ENCODE peak calls at places on chromosome 4, in nine cellular contexts. P is heart left ventricle, N is astrocyte of the spinal cord, S is endothelial cell, B is WTC11, K is neural progenitor cell, E is mesothelial cell of epicardium, G is foreskin fibroblast, F is BJ. R is an unnamed sample.
A peak's percentile ranks its signal among the peaks of the same experiment; 100 is the strongest.

GRCh38 chr4:3571921-3572320 is 39.7 kb upstream of the LRPAP1 start:
- DNase-seq in F (no peak), G (no peak), S (no peak), P (no peak), K (no peak), E (no peak), B (no peak), N (no peak), R (no peak)

GRCh38 chr4:112673076-112673475 is 36.1 kb downstream of the LARP7 start:
- DNase-seq in B (no peak), P (no peak), K (no peak), G (no peak), E (no peak), F (no peak), S (no peak), N (no peak), R (no peak)

GRCh38 chr4:53674891-53675290 is 83.6 kb upstream of the LNX1 start:
- DNase-seq in K (no peak), B (no peak), S (no peak), F (no peak), E (no peak), P (no peak), N (no peak), G (no peak), R (no peak)

GRCh38 chr4:145154573-145154972 is 25.8 kb downstream of the OTUD4 start:
- DNase-seq in P (no peak), F (no peak), G (no peak), E (no peak), K (peak; percentile 50), N (peak; percentile 30), B (no peak), S (peak; percentile 46), R (no peak)

GRCh38 chr4:86359944-86360478 is at the start of gene MAPK10:
- DNase-seq in F (peak; percentile 21), B (peak; percentile 62), N (peak; percentile 87), G (peak; percentile 69), P (peak; percentile 76), S (peak; percentile 63), E (peak; percentile 58), K (peak; percentile 99), R (peak; percentile 19)

GRCh38 chr4:98448923-98449322 is 187.7 kb downstream of the RAP1GDS1 start:
- DNase-seq in F (no peak), K (no peak), G (no peak), P (no peak), B (no peak), N (no peak), E (no peak), S (peak; percentile 14), R (no peak)

GRCh38 chr4:157810137-157810774 is 362.6 kb downstream of the GASK1B start:
- DNase-seq in K (no peak), F (no peak), P (no peak), E (no peak), N (no peak), G (no peak), B (no peak), S (no peak), R (no peak)

GRCh38 chr4:72314869-72315268 is 254.2 kb downstream of the ADAMTS3 start:
- DNase-seq in G (peak; percentile 83), E (no peak), K (no peak), N (peak; percentile 87), S (no peak), P (no peak), B (no peak), F (no peak), R (peak; percentile 43)

GRCh38 chr4:56215138-56215793 is 172.0 kb downstream of the AASDH start:
- DNase-seq in E (no peak), B (no peak), N (no peak), S (no peak), G (no peak), K (no peak), F (no peak), P (no peak), R (no peak)

GRCh38 chr4:109052699-109053656 is 249.5 kb downstream of the COL25A1 start:
- DNase-seq in S (no peak), E (no peak), K (no peak), P (no peak), N (no peak), B (no peak), F (no peak), G (no peak), R (no peak)

GRCh38 chr4:2714071-2714770 is 41.9 kb downstream of the TNIP2 start:
- DNase-seq in G (peak; percentile 73), F (peak; percentile 17), P (peak; percentile 56), E (no peak), S (no peak), K (no peak), B (no peak), N (peak; percentile 77), R (no peak)

GRCh38 chr4:152784490-152785195 is 4.9 kb downstream of the ARFIP1 start:
- DNase-seq in K (no peak), P (no peak), F (no peak), G (peak; percentile 59), B (no peak), S (no peak), N (peak; percentile 24), E (no peak), R (peak; percentile 57)

GRCh38 chr4:2712261-2712842 is 43.8 kb downstream of the TNIP2 start:
- DNase-seq in S (peak; percentile 33), K (peak; percentile 33), P (no peak), F (no peak), E (no peak), B (no peak), G (no peak), N (peak; percentile 10), R (no peak)

GRCh38 chr4:4595252-4595651 is 53.4 kb upstream of the STX18 start:
- DNase-seq in S (no peak), F (no peak), G (no peak), E (no peak), P (no peak), B (no peak), N (no peak), K (no peak), R (no peak)
- TF ChIP-seq CTCF in S (peak; percentile 50), F (no peak), G (no peak), E (peak; percentile 24), P (no peak), B (no peak), N (peak; percentile 19), K (no peak), R (peak; percentile 7)

GRCh38 chr4:62548108-62548524 is 1348.0 kb downstream of the ADGRL3 start:
- DNase-seq in K (peak; percentile 30), G (no peak), F (no peak), P (peak; percentile 61), N (no peak), S (no peak), B (peak; percentile 61), E (no peak), R (no peak)
- TF ChIP-seq CTCF in K (peak; percentile 19), G (no peak), F (no peak), P (no peak), N (no peak), S (no peak), B (no peak), E (no peak), R (no peak)

GRCh38 chr4:123844374-123844773 is 447.8 kb downstream of the SPRY1 start:
- DNase-seq in P (no peak), B (no peak), F (no peak), K (no peak), S (no peak), E (no peak), N (no peak), G (no peak), R (no peak)

GRCh38 chr4:123851521-123851920 is 454.9 kb downstream of the SPRY1 start:
- DNase-seq in G (no peak), S (no peak), N (no peak), E (no peak), B (no peak), K (no peak), F (no peak), P (no peak), R (no peak)

GRCh38 chr4:123849495-123849894 is 452.9 kb downstream of the SPRY1 start:
- DNase-seq in K (no peak), B (no peak), S (no peak), F (no peak), P (no peak), G (no peak), E (no peak), N (no peak), R (no peak)

GRCh38 chr4:123846627-123847026 is 450.0 kb downstream of the SPRY1 start:
- DNase-seq in E (no peak), G (no peak), B (no peak), S (no peak), K (no peak), N (no peak), P (no peak), F (no peak), R (no peak)

GRCh38 chr4:123848615-123849014 is 452.0 kb downstream of the SPRY1 start:
- DNase-seq in P (no peak), N (no peak), G (no peak), F (no peak), S (no peak), K (no peak), E (no peak), B (no peak), R (no peak)
- TF ChIP-seq CTCF in P (no peak), N (no peak), G (no peak), F (no peak), S (no peak), K (no peak), E (no peak), B (no peak), R (no peak)

DNA sequence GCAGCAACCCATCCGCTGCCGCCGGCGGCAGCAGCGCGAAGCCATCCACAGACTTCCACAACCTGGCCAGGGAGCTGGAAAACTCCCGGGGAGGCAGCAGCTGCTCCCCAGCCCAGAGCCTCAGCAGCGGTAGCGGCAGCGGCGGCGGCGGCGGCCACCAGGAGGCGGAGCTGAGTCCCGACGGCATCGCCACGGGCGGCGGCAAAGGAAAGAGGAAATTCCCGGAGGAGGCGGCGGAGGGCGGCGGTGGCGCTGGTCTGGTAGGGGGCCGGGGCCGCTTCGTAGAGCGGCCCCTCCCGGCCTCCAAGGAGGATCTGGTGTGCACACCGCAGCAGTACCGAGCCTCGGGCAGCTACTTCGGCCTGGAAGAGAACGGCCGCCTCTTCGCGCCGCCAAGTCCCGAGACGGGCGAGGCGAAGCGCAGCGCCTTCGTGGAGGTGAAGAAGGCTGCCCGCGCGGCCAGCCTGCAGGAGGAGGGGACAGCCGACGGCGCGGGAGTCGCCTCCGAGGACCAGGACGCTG is 4.9 kb downstream of the PRDM8 start:
- DNase-seq in N (peak; percentile 82), K (peak; percentile 88), E (peak; percentile 90), G (peak; percentile 79), B (peak; percentile 85), P (peak; percentile 86), F (no peak), S (peak; percentile 93), R (no peak)
- TF ChIP-seq CTCF in N (peak; percentile 68), K (peak; percentile 79), E (peak; percentile 84), G (peak; percentile 55), B (peak; percentile 64), P (peak; percentile 87), F (peak; percentile 84), S (peak; percentile 82), R (peak; percentile 52)

GRCh38 chr4:117429061-117429460 is 343.7 kb upstream of the TRAM1L1 start:
- DNase-seq in B (peak; percentile 44), S (no peak), G (no peak), F (no peak), N (no peak), K (peak; percentile 5), P (no peak), E (no peak), R (no peak)
- TF ChIP-seq CTCF in B (no peak), S (peak; percentile 20), G (no peak), F (no peak), N (no peak), K (peak; percentile 18), P (no peak), E (no peak), R (no peak)